ENCODE peak calls at places on chromosome 9, in five cellular contexts. One of them, this sample, is unnamed.

GRCh38 chr9:7234144-7234543 is 476.4 kb downstream of the KDM4C start:
- DNase-seq in esophagus squamous epithelium: no peak
- DNase-seq in AG04450: no peak
- DNase-seq in AG10803: peak; percentile 23
- DNase-seq in lung: no peak
- DNase-seq in this sample: no peak

GRCh38 chr9:135227641-135228251 is 140.3 kb downstream of the OLFM1 start:
- DNase-seq in AG04450: no peak
- DNase-seq in lung: no peak
- DNase-seq in AG10803: no peak
- DNase-seq in esophagus squamous epithelium: no peak
- DNase-seq in this sample: no peak

GRCh38 chr9:32523910-32524309 is 2.1 kb downstream of the RIGI start:
- DNase-seq in AG04450: no peak
- DNase-seq in lung: no peak
- DNase-seq in AG10803: no peak
- DNase-seq in esophagus squamous epithelium: no peak
- DNase-seq in this sample: no peak

GRCh38 chr9:101119206-101119819 is 90.8 kb downstream of the PLPPR1 start:
- DNase-seq in lung: peak; percentile 55
- DNase-seq in esophagus squamous epithelium: no peak
- DNase-seq in AG10803: peak; percentile 6
- DNase-seq in AG04450: no peak
- DNase-seq in this sample: no peak

GRCh38 chr9:25716220-25716872 is 38.1 kb upstream of the TUSC1 start:
- DNase-seq in AG04450: peak; percentile 49
- DNase-seq in AG10803: peak; percentile 74
- DNase-seq in lung: no peak
- DNase-seq in esophagus squamous epithelium: no peak
- DNase-seq in this sample: no peak

GRCh38 chr9:99680191-99680590 is 141.5 kb upstream of the NR4A3 start:
- DNase-seq in lung: no peak
- DNase-seq in esophagus squamous epithelium: no peak
- DNase-seq in AG10803: peak; percentile 16
- DNase-seq in AG04450: no peak
- DNase-seq in this sample: no peak

GRCh38 chr9:16268037-16269010 is 602.1 kb downstream of the BNC2 start:
- DNase-seq in AG10803: no peak
- DNase-seq in AG04450: no peak
- DNase-seq in lung: no peak
- DNase-seq in esophagus squamous epithelium: no peak
- DNase-seq in this sample: no peak

GRCh38 chr9:129451669-129452068 is 169.2 kb downstream of the C9orf50 start:
- DNase-seq in esophagus squamous epithelium: no peak
- DNase-seq in AG10803: no peak
- DNase-seq in lung: no peak
- DNase-seq in AG04450: no peak
- DNase-seq in this sample: no peak

GRCh38 chr9:98284754-98285153 is 29.3 kb upstream of the TBC1D2 start:
- DNase-seq in AG10803: no peak
- DNase-seq in AG04450: no peak
- DNase-seq in lung: no peak
- DNase-seq in esophagus squamous epithelium: no peak
- DNase-seq in this sample: no peak

GRCh38 chr9:133166392-133166791 is 2.7 kb upstream of the GBGT1 start:
- DNase-seq in esophagus squamous epithelium: no peak
- DNase-seq in AG10803: no peak
- DNase-seq in AG04450: no peak
- DNase-seq in lung: no peak
- DNase-seq in this sample: no peak

GRCh38 chr9:129232839-129233568 is 54.9 kb upstream of the IER5L start:
- DNase-seq in AG04450: no peak
- DNase-seq in esophagus squamous epithelium: no peak
- DNase-seq in AG10803: no peak
- DNase-seq in lung: no peak
- DNase-seq in this sample: no peak

GRCh38 chr9:131395027-131395744 is 1.3 kb downstream of the PRRC2B start:
- DNase-seq in AG10803: no peak
- DNase-seq in esophagus squamous epithelium: no peak
- DNase-seq in AG04450: no peak
- DNase-seq in lung: peak; percentile 62
- DNase-seq in this sample: no peak

GRCh38 chr9:5756633-5757032 is 76.3 kb downstream of the ERMP1 start:
- DNase-seq in esophagus squamous epithelium: no peak
- DNase-seq in lung: no peak
- DNase-seq in AG10803: no peak
- DNase-seq in AG04450: no peak
- DNase-seq in this sample: no peak

GRCh38 chr9:87122947-87123685 is 175.8 kb upstream of the GAS1 start:
- DNase-seq in AG04450: no peak
- DNase-seq in esophagus squamous epithelium: no peak
- DNase-seq in AG10803: peak; percentile 92
- DNase-seq in lung: no peak
- DNase-seq in this sample: no peak

GRCh38 chr9:111924281-111924680 is 27.7 kb downstream of the UGCG start:
- DNase-seq in AG04450: no peak
- DNase-seq in esophagus squamous epithelium: no peak
- DNase-seq in lung: no peak
- DNase-seq in AG10803: no peak
- DNase-seq in this sample: no peak

GRCh38 chr9:109733690-109734089 is 46.3 kb upstream of the PALM2AKAP2 start:
- DNase-seq in esophagus squamous epithelium: no peak
- DNase-seq in lung: no peak
- DNase-seq in AG04450: no peak
- DNase-seq in AG10803: peak; percentile 74
- DNase-seq in this sample: no peak

GRCh38 chr9:920927-921326 is 55.5 kb upstream of the DMRT3 start:
- DNase-seq in esophagus squamous epithelium: no peak
- DNase-seq in AG10803: no peak
- DNase-seq in AG04450: no peak
- DNase-seq in lung: no peak
- DNase-seq in this sample: no peak

GRCh38 chr9:133147412-133148271 is 16.1 kb downstream of the GBGT1 start:
- DNase-seq in AG04450: no peak
- DNase-seq in esophagus squamous epithelium: no peak
- DNase-seq in AG10803: peak; percentile 45
- DNase-seq in lung: peak; percentile 84
- DNase-seq in this sample: no peak

GRCh38 chr9:135533093-135533492 is 11.9 kb downstream of the LCN1 start:
- DNase-seq in AG10803: no peak
- DNase-seq in AG04450: no peak
- DNase-seq in lung: no peak
- DNase-seq in esophagus squamous epithelium: no peak
- DNase-seq in this sample: no peak

GRCh38 chr9:120348951-120349429 is 231.0 kb downstream of the CDK5RAP2 start:
- DNase-seq in lung: no peak
- DNase-seq in AG04450: no peak
- DNase-seq in esophagus squamous epithelium: no peak
- DNase-seq in AG10803: peak; percentile 47
- DNase-seq in this sample: no peak

GRCh38 chr9:28782630-28783029 is 1209.3 kb upstream of the C9orf72 start:
- DNase-seq in lung: no peak
- DNase-seq in AG04450: no peak
- DNase-seq in AG10803: no peak
- DNase-seq in esophagus squamous epithelium: no peak
- DNase-seq in this sample: no peak

DNA sequence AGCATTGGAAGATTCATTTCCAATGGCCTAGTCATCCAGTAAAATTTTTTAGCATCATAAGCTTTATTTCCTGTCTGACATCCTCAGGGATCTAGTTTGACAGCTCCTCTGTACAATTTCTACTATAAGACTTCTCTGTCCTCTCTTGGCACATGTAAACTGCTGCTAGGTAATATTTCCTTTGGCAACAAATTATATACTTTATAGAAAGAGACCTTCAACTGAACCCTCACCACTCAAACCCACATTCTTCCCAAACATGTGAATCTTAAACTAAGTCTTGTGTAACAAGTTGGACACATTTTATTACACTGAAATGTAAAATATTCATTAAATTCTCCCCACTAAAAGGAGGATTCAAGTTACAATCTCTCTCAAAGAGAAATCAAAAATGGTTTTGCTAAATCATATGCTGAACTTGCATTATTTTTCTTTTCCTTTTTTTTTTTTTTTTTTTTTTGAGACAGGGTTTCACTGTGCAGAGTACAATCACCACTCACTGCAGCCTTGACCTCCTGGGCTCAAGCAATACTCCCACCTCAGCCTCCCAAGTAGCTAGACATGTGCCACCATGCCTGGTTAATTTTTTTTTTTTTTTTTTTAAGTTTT is 36.9 kb downstream of the SCAI start:
- DNase-seq in esophagus squamous epithelium: no peak
- DNase-seq in AG10803: peak; percentile 81
- DNase-seq in AG04450: peak; percentile 26
- DNase-seq in lung: no peak
- DNase-seq in this sample: no peak
- H3K4me3 ChIP-seq in esophagus squamous epithelium: no peak overlapping the region
- H3K4me3 ChIP-seq in AG10803: no peak overlapping the region
- H3K4me3 ChIP-seq in AG04450: no peak overlapping the region
- H3K4me3 ChIP-seq in lung: no peak overlapping the region
- H3K4me3 ChIP-seq in this sample: no peak overlapping the region

GRCh38 chr9:127977877-127978647 is 2.7 kb downstream of the EEIG1 start:
- DNase-seq in esophagus squamous epithelium: no peak
- DNase-seq in lung: peak; percentile 83
- DNase-seq in AG10803: peak; percentile 85
- DNase-seq in AG04450: peak; percentile 42
- DNase-seq in this sample: no peak
- TF ChIP-seq CTCF in esophagus squamous epithelium: no peak
- TF ChIP-seq CTCF in lung: no peak
- TF ChIP-seq CTCF in AG10803: peak; percentile 22
- TF ChIP-seq CTCF in AG04450: peak; percentile 28
- TF ChIP-seq CTCF in this sample: no peak

GRCh38 chr9:137163101-137163661 is 6.7 kb downstream of the LRRC26 start:
- DNase-seq in lung: no peak
- DNase-seq in AG04450: no peak
- DNase-seq in AG10803: no peak
- DNase-seq in esophagus squamous epithelium: no peak
- DNase-seq in this sample: no peak

GRCh38 chr9:137160716-137161557 is 8.9 kb downstream of the LRRC26 start:
- DNase-seq in AG04450: no peak
- DNase-seq in lung: no peak
- DNase-seq in esophagus squamous epithelium: no peak
- DNase-seq in AG10803: no peak
- DNase-seq in this sample: no peak

GRCh38 chr9:137161558-137162483 is 8.0 kb downstream of the LRRC26 start:
- DNase-seq in lung: no peak
- DNase-seq in AG04450: no peak
- DNase-seq in esophagus squamous epithelium: no peak
- DNase-seq in AG10803: no peak
- DNase-seq in this sample: no peak

GRCh38 chr9:137163805-137164204 is 6.0 kb downstream of the LRRC26 start:
- DNase-seq in esophagus squamous epithelium: no peak
- DNase-seq in lung: no peak
- DNase-seq in AG04450: no peak
- DNase-seq in AG10803: no peak
- DNase-seq in this sample: no peak

GRCh38 chr9:137162505-137163100 is 7.2 kb downstream of the LRRC26 start:
- DNase-seq in lung: no peak
- DNase-seq in AG10803: no peak
- DNase-seq in esophagus squamous epithelium: no peak
- DNase-seq in AG04450: no peak
- DNase-seq in this sample: no peak
- H3K4me3 ChIP-seq in lung: no peak overlapping the region
- H3K4me3 ChIP-seq in AG10803: no peak overlapping the region
- H3K4me3 ChIP-seq in esophagus squamous epithelium: peak overlapping the region; percentile 22
- H3K4me3 ChIP-seq in AG04450: no peak overlapping the region
- H3K4me3 ChIP-seq in this sample: no peak overlapping the region

DNA sequence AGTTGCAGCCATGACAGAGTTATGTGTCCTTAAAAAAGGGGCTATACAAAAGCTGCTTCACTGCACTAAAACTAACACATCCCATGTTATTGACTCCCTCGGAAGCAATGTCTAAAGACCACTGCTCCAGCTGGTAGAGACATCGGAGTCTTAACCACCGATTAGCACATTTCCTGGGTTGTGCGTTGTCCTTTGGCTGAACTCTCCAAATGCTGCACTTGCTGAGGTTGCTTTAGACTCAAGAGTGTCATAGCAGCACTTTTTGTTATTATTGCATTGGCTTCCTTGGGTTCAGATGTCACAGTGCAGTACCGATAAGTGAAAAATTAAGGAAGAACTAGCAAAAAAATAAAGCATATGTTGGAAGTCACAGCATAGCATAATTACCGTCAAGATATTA is 128.4 kb upstream of the C9orf72 start:
- DNase-seq in AG04450: no peak
- DNase-seq in lung: peak; percentile 31
- DNase-seq in AG10803: no peak
- DNase-seq in esophagus squamous epithelium: no peak
- DNase-seq in this sample: peak; percentile 11
- TF ChIP-seq CTCF in AG04450: no peak
- TF ChIP-seq CTCF in lung: no peak
- TF ChIP-seq CTCF in AG10803: no peak
- TF ChIP-seq CTCF in esophagus squamous epithelium: no peak
- TF ChIP-seq CTCF in this sample: no peak

GRCh38 chr9:35095175-35095574 is 1.2 kb downstream of the PIGO start:
- DNase-seq in AG10803: no peak
- DNase-seq in esophagus squamous epithelium: no peak
- DNase-seq in lung: no peak
- DNase-seq in AG04450: no peak
- DNase-seq in this sample: no peak
- H3K4me3 ChIP-seq in AG10803: no peak overlapping the region
- H3K4me3 ChIP-seq in esophagus squamous epithelium: no peak overlapping the region
- H3K4me3 ChIP-seq in lung: no peak overlapping the region
- H3K4me3 ChIP-seq in AG04450: no peak overlapping the region
- H3K4me3 ChIP-seq in this sample: no peak overlapping the region

DNA sequence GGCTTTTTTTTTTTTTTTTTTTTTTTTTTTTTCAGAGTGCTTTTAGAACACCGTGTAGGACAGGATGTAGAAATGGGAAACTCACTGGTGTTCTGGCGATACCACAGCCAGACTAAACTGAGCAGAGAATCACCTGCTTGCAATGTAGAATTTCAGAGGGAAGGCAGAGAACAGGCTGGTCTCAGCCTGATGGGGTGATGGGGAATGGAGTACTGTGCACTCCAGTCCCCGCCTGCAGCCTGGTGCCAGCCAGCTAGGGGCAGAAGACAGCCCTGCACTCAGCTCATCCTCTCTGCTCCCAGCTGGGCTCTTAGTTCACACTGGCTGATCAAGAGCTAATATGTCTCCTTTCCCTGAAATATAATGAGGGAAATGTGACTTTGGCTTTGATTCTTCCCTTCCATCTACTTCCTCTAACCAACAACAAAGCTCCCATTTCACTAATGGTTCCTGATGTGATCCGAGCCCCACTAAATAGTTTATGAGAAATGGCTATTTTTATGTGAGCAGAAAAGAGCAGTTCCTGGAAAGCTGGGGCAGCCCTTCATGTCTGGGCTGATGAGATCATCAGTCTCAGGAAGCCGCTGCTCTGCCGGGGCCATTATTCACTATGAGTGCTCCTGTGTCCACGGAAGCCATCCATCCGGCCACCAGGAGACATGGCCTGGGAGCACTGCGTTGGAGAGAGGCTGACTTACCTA is 209.7 kb downstream of the GADD45G start:
- DNase-seq in lung: no peak
- DNase-seq in esophagus squamous epithelium: no peak
- DNase-seq in AG10803: peak; percentile 18
- DNase-seq in AG04450: no peak
- DNase-seq in this sample: no peak
- TF ChIP-seq CTCF in lung: no peak
- TF ChIP-seq CTCF in esophagus squamous epithelium: no peak
- TF ChIP-seq CTCF in AG10803: no peak
- TF ChIP-seq CTCF in AG04450: no peak
- TF ChIP-seq CTCF in this sample: no peak

This sample was measured in ascending aorta.